ENCODE peak calls at places on chromosomes 11 and 22, in seven cellular contexts. J, U, C, F, B, M and O are unnamed samples.

GRCh38 chr22:33922268-33922667 is 2.0 kb upstream of the LARGE1 start:
- DNase-seq in J (peak), U (peak), C (no peak), F (peak), B (peak), M (peak), O (no peak)

GRCh38 chr11:124801636-124802312 is 1.6 kb upstream of the MSANTD2 start:
- DNase-seq in J (no peak), U (no peak), C (no peak), F (no peak), B (no peak), M (no peak), O (no peak)

GRCh38 chr22:19933328-19934241 is 8.0 kb upstream of the COMT start:
- DNase-seq in J (no peak), U (no peak), C (no peak), F (no peak), B (no peak), M (no peak), O (no peak)

GRCh38 chr11:27443746-27444465 is 28.7 kb downstream of the LGR4 start:
- DNase-seq in J (no peak), U (no peak), C (no peak), F (no peak), B (no peak), M (no peak), O (no peak)

GRCh38 chr22:24953294-24954113 is 988 bp downstream of the KIAA1671 start:
- DNase-seq in J (peak), U (no peak), C (no peak), F (no peak), B (no peak), M (peak), O (peak)

GRCh38 chr11:61912991-61913698 is 4.2 kb downstream of the RAB3IL1 start:
- DNase-seq in J (peak), U (no peak), C (no peak), F (no peak), B (peak), M (peak), O (no peak)

GRCh38 chr11:75813126-75813525 is 1.9 kb upstream of the UVRAG start:
- DNase-seq in J (no peak), U (no peak), C (no peak), F (no peak), B (no peak), M (no peak), O (no peak)

GRCh38 chr22:37173709-37174108 is 14.3 kb downstream of the C1QTNF6 start:
- DNase-seq in J (no peak), U (no peak), C (no peak), F (no peak), B (no peak), M (peak), O (no peak)

GRCh38 chr22:45984316-45984916 is 7.5 kb upstream of the WNT7B start:
- DNase-seq in J (no peak), U (no peak), C (no peak), F (no peak), B (no peak), M (no peak), O (no peak)

GRCh38 chr11:120233207-120233803 is 6.6 kb upstream of the POU2F3 start:
- DNase-seq in J (no peak), U (no peak), C (no peak), F (no peak), B (no peak), M (no peak), O (no peak)

GRCh38 chr11:6404341-6405038 is 14.2 kb downstream of the SMPD1 start:
- DNase-seq in J (no peak), U (peak), C (no peak), F (peak), B (no peak), M (no peak), O (no peak)

GRCh38 chr22:45516163-45516562 is 13.5 kb downstream of the FBLN1 start:
- DNase-seq in J (no peak), U (peak), C (no peak), F (peak), B (no peak), M (no peak), O (no peak)

GRCh38 chr11:117969160-117969991 is 16.8 kb upstream of the IL10RA start:
- DNase-seq in J (no peak), U (no peak), C (peak), F (no peak), B (no peak), M (no peak), O (no peak)

GRCh38 chr22:47795477-47796127 is 1033.2 kb downstream of the TBC1D22A start:
- DNase-seq in J (no peak), U (no peak), C (peak), F (no peak), B (no peak), M (no peak), O (no peak)

GRCh38 chr11:67404515-67405195 is 772 bp downstream of the TBC1D10C start:
- DNase-seq in J (no peak), U (no peak), C (no peak), F (no peak), B (no peak), M (no peak), O (peak)

GRCh38 chr11:68120212-68121066 is 749 bp downstream of the CHKA start:
- DNase-seq in J (peak), U (no peak), C (no peak), F (peak), B (peak), M (peak), O (peak)

GRCh38 chr22:29531419-29531818 is 22.1 kb downstream of the THOC5 start:
- DNase-seq in J (no peak), U (no peak), C (no peak), F (no peak), B (no peak), M (no peak), O (no peak)

GRCh38 chr11:78190374-78190773 is 1.7 kb downstream of the USP35 start:
- DNase-seq in J (no peak), U (no peak), C (no peak), F (no peak), B (no peak), M (peak), O (no peak)

GRCh38 chr22:21700822-21701221 is 34.8 kb downstream of the YPEL1 start:
- DNase-seq in J (no peak), U (no peak), C (no peak), F (no peak), B (no peak), M (no peak), O (no peak)

GRCh38 chr11:72799441-72799840 is 5.6 kb upstream of the STARD10 start:
- DNase-seq in J (no peak), U (no peak), C (no peak), F (no peak), B (no peak), M (no peak), O (no peak)

GRCh38 chr11:131688056-131688693 is 317.8 kb downstream of the NTM start:
- DNase-seq in J (peak), U (peak), C (peak), F (peak), B (peak), M (peak), O (peak)

DNA sequence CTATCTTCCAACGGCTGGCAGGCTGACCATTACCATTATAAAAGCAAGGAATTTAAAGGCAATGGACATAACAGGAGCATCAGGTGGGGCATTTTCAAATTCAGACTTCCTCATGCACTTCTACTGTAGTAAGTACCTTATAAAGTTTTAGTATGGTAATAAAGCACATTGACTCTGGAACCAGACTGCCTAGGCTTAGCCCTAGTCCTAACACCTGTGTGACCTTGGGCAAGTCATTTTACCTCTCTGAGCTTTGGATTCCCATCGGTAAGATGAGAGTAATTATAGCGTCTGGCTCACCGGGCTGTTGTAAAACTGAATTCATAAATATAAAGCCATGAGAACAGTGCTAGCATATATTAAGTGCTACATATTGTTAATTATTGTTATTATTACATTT is 69.2 kb upstream of the OLFML1 start:
- DNase-seq in J (no peak), U (no peak), C (no peak), F (no peak), B (no peak), M (no peak), O (no peak)
- TF ChIP-seq CTCF in J (no peak), U (no peak), C (no peak), F (no peak), B (no peak), M (no peak), O (no peak)

GRCh38 chr22:30634477-30635233 is 926 bp upstream of the SLC35E4 start:
- DNase-seq in J (peak), U (peak), C (peak), F (peak), B (peak), M (peak), O (peak)

GRCh38 chr22:30640361-30640760 is 4.8 kb downstream of the SLC35E4 start:
- DNase-seq in J (no peak), U (no peak), C (no peak), F (no peak), B (no peak), M (no peak), O (peak)

GRCh38 chr22:30637701-30638114 is 2.1 kb downstream of the SLC35E4 start:
- DNase-seq in J (no peak), U (no peak), C (no peak), F (peak), B (no peak), M (no peak), O (no peak)

GRCh38 chr22:30635273-30636225 is at the start of gene SLC35E4:
- DNase-seq in J (peak), U (peak), C (peak), F (peak), B (peak), M (peak), O (peak)

GRCh38 chr22:30636226-30637077 is 871 bp downstream of the SLC35E4 start:
- DNase-seq in J (no peak), U (no peak), C (no peak), F (peak), B (peak), M (peak), O (peak)
- TF ChIP-seq CTCF in J (no peak), U (peak), C (no peak), F (no peak), B (no peak), M (no peak), O (no peak)

GRCh38 chr11:103537904-103538502 is 428.8 kb downstream of the DYNC2H1 start:
- DNase-seq in J (no peak), U (peak), C (no peak), F (no peak), B (peak), M (no peak), O (no peak)
- TF ChIP-seq CTCF in J (peak), U (peak), C (peak), F (peak), B (peak), M (no peak), O (peak)

GRCh38 chr11:22331771-22332170 is 6.4 kb upstream of the SLC17A6 start:
- DNase-seq in J (no peak), U (no peak), C (no peak), F (no peak), B (no peak), M (no peak), O (no peak)
- TF ChIP-seq CTCF in J (no peak), U (no peak), C (peak), F (no peak), B (peak), M (no peak), O (no peak)

GRCh38 chr11:14891143-14892035 is 642 bp downstream of the CYP2R1 start:
- DNase-seq in J (peak), U (peak), C (peak), F (peak), B (peak), M (peak), O (peak)
- TF ChIP-seq CTCF in J (no peak), U (peak), C (no peak), F (no peak), B (no peak), M (no peak), O (peak)

GRCh38 chr11:121446752-121447156 is 5.4 kb upstream of the SORL1 start:
- DNase-seq in J (no peak), U (no peak), C (no peak), F (peak), B (no peak), M (no peak), O (no peak)
- TF ChIP-seq CTCF in J (no peak), U (peak), C (peak), F (peak), B (no peak), M (no peak), O (no peak)

DNA sequence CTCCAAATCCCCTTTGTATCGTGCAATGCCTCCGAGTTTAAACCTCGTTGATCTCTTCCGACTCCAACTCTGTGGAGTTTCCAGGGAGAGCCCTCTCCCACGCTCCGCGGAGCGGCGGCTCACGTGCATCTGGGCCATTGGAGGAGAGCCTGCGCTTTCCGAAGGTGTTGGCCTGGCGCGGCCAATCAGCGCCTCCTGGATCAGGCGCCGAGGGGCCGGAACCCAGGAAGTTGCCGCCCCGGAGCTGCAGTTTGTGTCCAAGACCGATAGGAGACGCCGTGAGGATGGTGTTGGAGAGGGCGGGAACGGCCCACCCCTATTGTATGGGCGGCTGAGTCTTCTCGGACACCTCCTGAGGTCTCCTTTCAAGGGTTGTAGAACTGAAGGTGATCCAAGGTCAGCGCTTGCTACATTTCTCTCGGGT is 1.6 kb downstream of the ADAMTS15 start:
- DNase-seq in J (peak), U (peak), C (peak), F (peak), B (peak), M (peak), O (peak)
- TF ChIP-seq CTCF in J (peak), U (peak), C (peak), F (peak), B (peak), M (no peak), O (peak)

DNA sequence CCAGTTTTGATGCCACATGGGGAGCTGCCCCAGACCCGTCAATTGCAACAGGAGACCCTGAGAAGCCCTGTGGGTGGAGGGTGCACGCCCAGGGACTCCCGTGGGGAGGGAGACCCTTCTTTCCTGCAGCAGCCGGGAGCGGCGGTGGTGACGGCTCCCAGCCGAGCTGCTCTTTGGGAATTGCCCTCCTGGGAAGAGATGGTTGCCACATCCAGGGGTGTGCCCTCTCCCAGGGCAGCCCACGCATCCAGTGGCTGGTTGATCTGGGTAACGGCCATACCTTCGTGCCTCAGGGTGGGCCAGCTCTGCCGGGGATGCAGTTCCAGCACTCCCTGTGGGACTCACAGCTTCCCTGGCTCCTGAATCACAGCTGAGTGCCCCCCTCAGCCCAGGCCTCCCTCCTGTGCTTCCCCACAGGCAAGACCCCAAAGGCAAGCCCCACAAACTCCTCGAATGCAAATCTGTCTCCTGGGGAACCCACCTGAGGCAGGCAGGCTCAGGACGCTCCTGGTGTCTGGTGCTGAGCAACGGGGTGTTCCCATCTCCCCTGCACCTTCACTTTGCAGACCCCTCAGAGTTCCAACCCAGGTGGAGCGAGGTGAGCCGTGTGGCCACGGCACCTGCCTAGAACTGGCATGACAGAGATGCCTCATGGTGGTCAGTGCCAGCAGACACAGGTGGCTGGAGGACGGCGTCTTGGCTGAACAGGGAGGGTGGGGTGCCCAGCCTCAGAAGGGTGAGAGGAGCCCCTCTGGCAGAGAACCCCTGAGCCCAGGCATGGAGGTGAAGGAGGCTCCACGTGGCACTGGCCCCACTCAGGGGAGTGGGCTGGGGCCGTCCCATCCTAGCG is 1027.4 kb downstream of the BRD1 start:
- DNase-seq in J (no peak), U (no peak), C (peak), F (no peak), B (no peak), M (no peak), O (no peak)
- TF ChIP-seq CTCF in J (no peak), U (no peak), C (no peak), F (no peak), B (no peak), M (no peak), O (no peak)